ENCODE peak calls at places on chromosomes 2 and 18, in five cellular contexts. S, F, Y, Q and K are unnamed samples.

GRCh38 chr18:24600076-24600654 is 139.7 kb downstream of the HRH4 start:
- DNase-seq in Q (peak), S (no peak), Y (no peak), F (no peak), K (peak)

GRCh38 chr2:130261970-130262760 is 63.9 kb upstream of the TUBA3E start:
- DNase-seq in F (no peak), Q (no peak), Y (no peak), S (peak), K (no peak)

GRCh38 chr2:239192975-239193374 is 207.8 kb downstream of the HDAC4 start:
- DNase-seq in F (no peak), Q (no peak), S (peak), Y (no peak), K (no peak)

GRCh38 chr2:169670215-169670651 is 24.0 kb downstream of the CFAP210 start:
- DNase-seq in Q (no peak), Y (no peak), F (no peak), S (no peak), K (no peak)

GRCh38 chr18:77393519-77393918 is 143.9 kb downstream of the GALR1 start:
- DNase-seq in F (no peak), Q (no peak), Y (no peak), S (no peak), K (no peak)

GRCh38 chr2:217930783-217931563 is 71.8 kb downstream of the TNS1 start:
- DNase-seq in F (no peak), Y (no peak), S (peak), Q (no peak), K (no peak)

GRCh38 chr2:236967499-236967783 is 118.2 kb upstream of the COPS8 start:
- DNase-seq in Y (no peak), F (no peak), Q (no peak), S (no peak), K (no peak)

GRCh38 chr2:74119324-74119723 is 28.4 kb downstream of the BOLA3 start:
- DNase-seq in Q (no peak), F (no peak), S (no peak), Y (no peak), K (no peak)

GRCh38 chr2:112033600-112033999 is 21.5 kb upstream of the TMEM87B start:
- DNase-seq in F (no peak), Y (peak), Q (no peak), S (no peak), K (no peak)

GRCh38 chr2:85215074-85216050 is 82.2 kb downstream of the TCF7L1 start:
- DNase-seq in S (no peak), Q (no peak), F (no peak), Y (no peak), K (no peak)

GRCh38 chr2:39068290-39068689 is 52.6 kb downstream of the SOS1 start:
- DNase-seq in Y (no peak), S (no peak), Q (no peak), F (no peak), K (no peak)

GRCh38 chr2:81974216-81974615 is 1669.7 kb upstream of the LRRTM1 start:
- DNase-seq in Q (no peak), S (no peak), Y (no peak), F (no peak), K (no peak)

GRCh38 chr2:139891636-139892035 is 1111.4 kb upstream of the NXPH2 start:
- DNase-seq in S (no peak), Y (no peak), Q (no peak), F (no peak), K (no peak)

GRCh38 chr18:9779630-9780029 is 71.5 kb downstream of the RAB31 start:
- DNase-seq in S (no peak), Y (peak), Q (no peak), F (no peak), K (no peak)

GRCh38 chr2:65788556-65788955 is 356.2 kb upstream of the SPRED2 start:
- DNase-seq in Y (no peak), S (no peak), F (no peak), Q (no peak), K (no peak)

GRCh38 chr2:239462671-239463506 is 62.1 kb upstream of the HDAC4 start:
- DNase-seq in F (peak), Q (no peak), Y (peak), S (no peak), K (no peak)

GRCh38 chr2:203949228-203949627 is 12.7 kb downstream of the ICOS start:
- DNase-seq in Q (no peak), Y (no peak), S (no peak), F (no peak), K (no peak)

GRCh38 chr2:201680743-201681142 is 17.7 kb downstream of the MPP4 start:
- DNase-seq in Y (no peak), Q (no peak), F (peak), S (no peak), K (peak)

GRCh38 chr2:88227446-88227845 is 57.3 kb downstream of the THNSL2 start:
- DNase-seq in Q (no peak), S (no peak), Y (no peak), F (no peak), K (no peak)

GRCh38 chr18:46333371-46334199 is 229.4 kb downstream of the HAUS1 start:
- DNase-seq in F (no peak), S (peak), Q (no peak), Y (no peak), K (no peak)

GRCh38 chr2:168397629-168398028 is 58.4 kb upstream of the CERS6 start:
- DNase-seq in F (no peak), Y (no peak), S (no peak), Q (no peak), K (no peak)

GRCh38 chr2:100924520-100925451 is 77.3 kb upstream of the RPL31 start:
- DNase-seq in Y (no peak), S (no peak), Q (peak), F (peak), K (peak)

GRCh38 chr2:38176619-38177021 is 100.7 kb upstream of the CYP1B1 start:
- DNase-seq in F (no peak), Q (no peak), Y (no peak), S (no peak), K (no peak)

GRCh38 chr18:31901063-31901462 is 41.9 kb downstream of the TRAPPC8 start:
- DNase-seq in S (no peak), Q (no peak), F (no peak), Y (no peak), K (no peak)

GRCh38 chr2:38213619-38214018 is 137.7 kb upstream of the CYP1B1 start:
- DNase-seq in F (no peak), Q (no peak), S (no peak), Y (no peak), K (no peak)

GRCh38 chr2:98485453-98485755 is 40.7 kb downstream of the INPP4A start:
- DNase-seq in S (no peak), F (no peak), Y (no peak), Q (no peak), K (no peak)

GRCh38 chr18:32200766-32201165 is 10.9 kb downstream of the MEP1B start:
- DNase-seq in S (no peak), Y (no peak), F (no peak), Q (no peak), K (no peak)

GRCh38 chr2:16293398-16293797 is 353.0 kb downstream of the MYCN start:
- DNase-seq in Q (no peak), Y (no peak), F (no peak), S (no peak), K (no peak)

GRCh38 chr2:11572996-11573395 is 39.2 kb downstream of the GREB1 start:
- DNase-seq in Q (no peak), Y (no peak), S (no peak), F (no peak), K (no peak)

GRCh38 chr2:240438810-240439697 is 3.6 kb downstream of the GPC1 start:
- DNase-seq in S (peak), F (no peak), Y (no peak), Q (no peak), K (no peak)

GRCh38 chr2:106113362-106113971 is 80.6 kb downstream of the UXS1 start:
- DNase-seq in Q (no peak), Y (no peak), F (no peak), S (peak), K (no peak)

GRCh38 chr2:219309278-219309677 is at the start of gene PTPRN:
- DNase-seq in Y (no peak), Q (no peak), S (peak), F (peak), K (no peak)

GRCh38 chr2:161136696-161137324 is 23.4 kb upstream of the TANK start:
- DNase-seq in F (no peak), Y (no peak), S (no peak), Q (peak), K (peak)
- TF ChIP-seq CTCF in F (no peak), Y (no peak), S (no peak), Q (no peak), K (no peak)

GRCh38 chr18:48037481-48038271 is 107.2 kb upstream of the SMAD2 start:
- DNase-seq in S (no peak), Y (no peak), F (peak), Q (no peak), K (no peak)
- TF ChIP-seq CTCF in S (no peak), Y (peak), F (peak), Q (peak), K (no peak)

DNA sequence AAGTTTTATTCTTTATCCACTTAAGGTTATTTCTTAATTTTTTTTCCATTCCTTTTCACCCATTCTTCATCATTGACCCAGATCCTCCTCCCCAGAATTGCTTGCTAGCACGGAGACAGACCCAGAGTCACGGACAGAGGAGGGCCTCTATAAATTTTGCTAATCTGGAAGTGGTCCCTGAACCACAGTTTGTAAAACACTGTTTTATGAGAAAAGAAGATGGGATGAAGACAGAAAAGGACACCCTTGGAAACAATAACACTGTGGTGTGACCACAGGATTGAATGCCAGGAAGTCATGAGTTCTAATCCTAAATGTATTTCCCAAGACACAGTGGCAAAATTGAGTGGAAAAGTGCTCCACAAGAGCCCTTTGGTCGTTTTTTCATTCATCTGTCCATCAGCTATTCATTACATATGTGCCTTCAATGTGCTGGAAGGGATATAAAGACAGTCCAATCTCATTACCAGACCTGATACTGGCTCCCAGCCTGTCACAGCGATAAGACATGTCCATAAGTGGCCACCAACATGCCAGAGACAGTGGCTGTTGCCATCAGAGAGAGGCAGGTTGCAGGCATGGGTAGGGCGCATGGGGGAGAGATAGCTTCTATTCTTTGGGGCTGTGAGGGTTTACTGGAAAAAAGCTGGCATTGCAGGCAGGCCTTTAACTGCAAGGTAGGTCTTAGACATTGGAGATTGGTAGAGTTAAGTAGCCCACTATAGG is 175.2 kb upstream of the ALPP start:
- DNase-seq in Q (no peak), S (no peak), F (no peak), Y (no peak), K (no peak)
- TF ChIP-seq CTCF in Q (no peak), S (no peak), F (no peak), Y (no peak), K (no peak)

DNA sequence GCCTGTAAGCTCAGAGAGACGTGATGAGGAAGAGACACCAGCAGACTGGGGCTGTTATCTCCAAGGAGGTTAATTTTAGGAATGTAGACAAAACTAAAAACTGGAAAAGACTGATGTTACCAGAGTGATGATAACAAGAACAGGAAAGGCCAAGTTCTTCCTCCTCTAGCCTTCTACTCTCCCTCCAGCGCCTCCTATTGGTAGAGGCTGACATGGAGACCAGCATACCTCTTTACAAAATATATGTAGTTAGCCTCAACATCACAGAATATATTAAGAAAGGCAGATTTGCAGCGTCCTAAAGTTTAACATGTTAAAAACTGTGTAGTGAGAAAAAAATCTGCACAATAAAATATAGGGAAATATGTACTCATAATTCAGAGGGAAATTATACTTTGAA is 66.0 kb downstream of the TCF4 start:
- DNase-seq in F (peak), Y (no peak), S (no peak), Q (no peak), K (peak)
- TF ChIP-seq CTCF in F (peak), Y (peak), S (no peak), Q (peak), K (peak)

DNA sequence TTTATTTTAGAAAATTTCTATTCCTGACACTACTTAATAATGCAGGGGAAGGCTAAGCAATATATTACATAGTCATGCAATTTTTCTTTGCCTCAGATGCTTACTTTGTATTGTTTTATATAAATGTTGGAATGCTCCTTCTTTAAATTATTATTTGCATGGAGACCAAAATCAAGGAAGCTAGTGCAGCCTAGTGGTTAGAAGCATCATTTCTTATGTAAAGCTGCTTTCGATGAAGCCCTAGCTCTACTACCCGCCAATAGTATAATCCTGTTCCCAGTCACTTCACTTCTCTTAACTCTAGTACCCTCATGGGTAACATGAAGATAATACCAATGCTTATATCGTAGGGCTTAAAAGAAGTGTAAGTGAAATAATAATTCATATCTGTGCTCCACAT is 198.9 kb downstream of the LRATD1 start:
- DNase-seq in Y (no peak), F (no peak), S (no peak), Q (no peak), K (no peak)
- TF ChIP-seq CTCF in Y (peak), F (peak), S (no peak), Q (no peak), K (no peak)

DNA sequence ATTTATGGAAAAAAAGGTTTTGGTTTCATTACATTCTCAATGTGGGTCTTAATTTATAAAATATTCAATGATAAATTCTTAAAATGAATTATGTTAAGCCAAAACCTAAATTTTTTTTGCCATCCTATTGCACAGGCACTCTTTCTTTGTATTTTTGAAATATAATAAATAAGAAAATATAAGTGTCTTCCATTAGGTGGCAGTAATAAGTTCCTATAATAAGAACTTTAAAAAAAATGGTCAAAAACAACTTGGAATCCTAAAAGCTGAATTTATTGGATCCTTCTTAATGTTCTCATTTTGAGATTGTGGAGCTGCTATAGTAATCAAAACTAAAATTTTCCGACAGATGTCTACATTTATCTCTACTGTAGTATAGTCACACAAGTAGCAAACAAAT is 5.7 kb downstream of the CALCRL start:
- DNase-seq in S (no peak), F (no peak), Y (no peak), Q (no peak), K (no peak)
- TF ChIP-seq CTCF in S (no peak), F (no peak), Y (peak), Q (peak), K (no peak)